ENCODE peak calls at places on chromosomes 13 and 19, in ten cellular contexts. Q is GM12865; A is body of pancreas; O is GM03348; W is stimulated activated naive CD4-positive, alpha-beta T cell; J is EL; L is thyroid gland; N is Caco-2; G is tibial artery; C is stimulated activated CD4-positive, alpha-beta T cell treated with anti-CD3 and anti-CD28 coated beads, Interleukin-1b, Interleukin-23, amount 100 ng/mL, for 1 hour. D is an unnamed sample.

GRCh38 chr13:41648314-41648935 is 191.1 kb downstream of the RGCC start:
- DNase-seq in O (no peak), C (no peak), N (no peak), J (peak), L (no peak), A (no peak), G (no peak), Q (no peak), W (no peak), D (peak)

GRCh38 chr13:41196620-41197019 is 2.3 kb upstream of the KBTBD7 start:
- DNase-seq in L (no peak), G (no peak), W (no peak), N (no peak), A (no peak), J (peak), Q (no peak), C (no peak), O (no peak), D (no peak)

GRCh38 chr19:55358943-55359908 is 3.8 kb downstream of the GARIN5B start:
- DNase-seq in O (no peak), N (no peak), L (no peak), Q (no peak), C (no peak), J (no peak), G (no peak), A (no peak), W (no peak), D (no peak)

GRCh38 chr19:29934257-29934656 is 7.8 kb upstream of the URI1 start:
- DNase-seq in C (no peak), W (no peak), J (no peak), G (no peak), A (no peak), Q (no peak), L (no peak), O (no peak), N (no peak), D (no peak)

GRCh38 chr19:38287604-38288003 is 16.4 kb upstream of the C19orf33 start:
- DNase-seq in O (no peak), Q (no peak), J (no peak), L (no peak), C (no peak), G (no peak), N (no peak), A (no peak), W (no peak), D (no peak)

GRCh38 chr13:20410726-20411125 is 114.9 kb downstream of the CRYL1 start:
- DNase-seq in W (no peak), J (no peak), C (no peak), L (no peak), G (no peak), O (no peak), N (no peak), Q (no peak), A (no peak), D (no peak)

GRCh38 chr13:72390909-72391308 is 336.5 kb downstream of the MZT1 start:
- DNase-seq in J (peak), L (no peak), W (no peak), A (no peak), O (no peak), G (no peak), N (no peak), Q (no peak), C (no peak), D (no peak)

GRCh38 chr19:23698711-23699520 is 11.9 kb upstream of the ZNF675 start:
- DNase-seq in A (peak), N (no peak), O (no peak), C (no peak), W (no peak), G (no peak), J (peak), Q (no peak), L (peak), D (peak)

GRCh38 chr13:98556968-98557591 is 19.8 kb downstream of the STK24 start:
- DNase-seq in O (peak), Q (no peak), W (no peak), C (no peak), N (no peak), J (peak), A (no peak), L (peak), G (peak), D (peak)

GRCh38 chr13:82364525-82364924 is 1517.7 kb downstream of the SLITRK1 start:
- DNase-seq in W (no peak), O (no peak), L (no peak), J (no peak), C (no peak), G (no peak), Q (no peak), N (no peak), A (no peak), D (no peak)

GRCh38 chr13:98842074-98842473 is 89.6 kb upstream of the SLC15A1 start:
- DNase-seq in C (no peak), G (no peak), W (no peak), Q (no peak), L (peak), O (no peak), A (no peak), N (peak), J (no peak), D (peak)

GRCh38 chr19:17829855-17830566 is 8.7 kb upstream of the INSL3 start:
- DNase-seq in L (no peak), A (peak), C (no peak), W (no peak), J (no peak), O (peak), G (no peak), Q (no peak), N (no peak), D (peak)

GRCh38 chr13:98265669-98266551 is 88.8 kb upstream of the RNF113B start:
- DNase-seq in C (no peak), A (peak), W (no peak), G (no peak), O (no peak), N (peak), J (no peak), L (no peak), Q (no peak), D (peak)

GRCh38 chr19:33177417-33177976 is 16.6 kb upstream of the LRP3 start:
- DNase-seq in N (peak), G (no peak), C (no peak), O (no peak), W (peak), J (no peak), L (no peak), A (no peak), Q (no peak), D (peak)

GRCh38 chr19:2629491-2630351 is 72.8 kb downstream of the GNG7 start:
- DNase-seq in A (no peak), Q (no peak), C (no peak), N (no peak), J (no peak), L (no peak), W (peak), G (no peak), O (no peak), D (no peak)

GRCh38 chr19:10074153-10074552 is 12.0 kb upstream of the SHFL start:
- DNase-seq in O (no peak), C (no peak), A (no peak), Q (peak), G (no peak), W (peak), N (no peak), J (peak), L (no peak), D (peak)

GRCh38 chr13:91493442-91493841 is 95.0 kb downstream of the GPC5 start:
- DNase-seq in L (no peak), C (no peak), O (no peak), J (no peak), Q (no peak), N (no peak), W (no peak), A (no peak), G (no peak), D (no peak)